ENCODE peak calls at places on chromosome 12, in five cellular contexts. H is PC-9; S is stomach; K is naive thymus-derived CD4-positive, alpha-beta T cell; C is GM23338. U is an unnamed sample.
A peak's percentile ranks its signal among the peaks of the same experiment; 100 is the strongest.

GRCh38 chr12:122042910-122043309 is 21.2 kb downstream of the BCL7A start:
- DNase-seq in C (no peak), S (no peak), K (no peak), H (no peak), U (no peak)

GRCh38 chr12:108191086-108191485 is 62.0 kb downstream of the WSCD2 start:
- DNase-seq in K (no peak), S (no peak), H (no peak), C (no peak), U (no peak)

GRCh38 chr12:366820-367219 is 22.3 kb downstream of the KDM5A start:
- DNase-seq in K (no peak), S (no peak), H (no peak), C (no peak), U (no peak)

GRCh38 chr12:80818878-80819277 is 102.2 kb downstream of the MYF5 start:
- DNase-seq in S (no peak), C (no peak), H (no peak), K (no peak), U (no peak)

GRCh38 chr12:15620726-15621125 is 168.5 kb downstream of the EPS8 start:
- DNase-seq in K (no peak), H (no peak), C (no peak), S (no peak), U (no peak)

GRCh38 chr12:25549120-25549519 is 4.0 kb downstream of the LMNTD1 start:
- DNase-seq in C (no peak), K (no peak), H (no peak), S (no peak), U (no peak)

GRCh38 chr12:6253278-6253677 is 53.1 kb downstream of the CD9 start:
- DNase-seq in H (no peak), K (no peak), C (no peak), S (no peak), U (no peak)

GRCh38 chr12:70741266-70741665 is 104.0 kb upstream of the PTPRB start:
- DNase-seq in C (no peak), S (no peak), H (no peak), K (no peak), U (no peak)

GRCh38 chr12:59396519-59396918 is 199.3 kb upstream of the SLC16A7 start:
- DNase-seq in K (no peak), S (peak; percentile 25), C (no peak), H (no peak), U (no peak)

GRCh38 chr12:58242803-58243628 is 301.6 kb downstream of the ATP23 start:
- DNase-seq in C (no peak), H (no peak), S (no peak), K (no peak), U (no peak)

GRCh38 chr12:10151621-10152020 is 20.3 kb downstream of the OLR1 start:
- DNase-seq in S (no peak), K (no peak), C (no peak), H (no peak), U (no peak)

GRCh38 chr12:109934026-109934425 is 34.0 kb downstream of the TCHP start:
- DNase-seq in S (no peak), H (peak; percentile 28), C (peak; percentile 35), K (no peak), U (no peak)

GRCh38 chr12:51997156-51997555 is 9.6 kb upstream of the TAMALIN start:
- DNase-seq in C (no peak), H (no peak), S (no peak), K (no peak), U (no peak)

GRCh38 chr12:77795699-77796098 is 35.0 kb upstream of the NAV3 start:
- DNase-seq in C (no peak), K (no peak), H (no peak), S (no peak), U (no peak)

GRCh38 chr12:9736931-9737705 is 4.2 kb upstream of the CLECL1 start:
- DNase-seq in K (no peak), H (no peak), C (no peak), S (no peak), U (no peak)

GRCh38 chr12:6662602-6662905 is 365 bp downstream of the ING4 start:
- DNase-seq in K (no peak), H (no peak), C (peak; percentile 70), S (no peak), U (no peak)

DNA sequence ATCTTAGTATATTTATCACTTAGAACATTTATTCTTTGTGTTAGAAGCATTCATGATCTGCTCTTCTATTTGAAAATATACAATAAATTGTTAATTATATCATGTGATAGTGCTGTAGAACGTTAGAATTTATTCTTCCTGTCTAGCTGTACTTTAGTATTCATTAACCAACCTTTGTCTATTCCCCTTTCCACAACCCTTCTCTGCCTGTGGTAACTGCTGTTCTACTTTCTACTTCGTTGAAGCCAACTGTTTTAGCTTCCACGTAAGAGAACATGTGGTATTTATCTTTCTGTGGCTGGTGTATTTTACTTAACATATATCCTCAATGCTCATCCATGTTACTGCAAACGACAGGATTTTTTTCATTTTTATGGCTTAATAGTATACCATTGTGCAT is 18.1 kb downstream of the TBC1D15 start:
- DNase-seq in S (no peak), C (no peak), K (no peak), H (no peak), U (no peak)
- H3K4me3 ChIP-seq in S (no peak overlapping the region), C (no peak overlapping the region), K (no peak overlapping the region), H (no peak overlapping the region), U (no peak overlapping the region)

GRCh38 chr12:56718636-56719035 is 6.5 kb downstream of the NACA start:
- DNase-seq in S (no peak), C (no peak), K (no peak), H (no peak), U (no peak)
- H3K27ac ChIP-seq in S (no peak overlapping the region), C (peak overlapping the region; percentile 83), K (peak overlapping the region; percentile 87), H (no peak overlapping the region), U (no peak overlapping the region)

DNA sequence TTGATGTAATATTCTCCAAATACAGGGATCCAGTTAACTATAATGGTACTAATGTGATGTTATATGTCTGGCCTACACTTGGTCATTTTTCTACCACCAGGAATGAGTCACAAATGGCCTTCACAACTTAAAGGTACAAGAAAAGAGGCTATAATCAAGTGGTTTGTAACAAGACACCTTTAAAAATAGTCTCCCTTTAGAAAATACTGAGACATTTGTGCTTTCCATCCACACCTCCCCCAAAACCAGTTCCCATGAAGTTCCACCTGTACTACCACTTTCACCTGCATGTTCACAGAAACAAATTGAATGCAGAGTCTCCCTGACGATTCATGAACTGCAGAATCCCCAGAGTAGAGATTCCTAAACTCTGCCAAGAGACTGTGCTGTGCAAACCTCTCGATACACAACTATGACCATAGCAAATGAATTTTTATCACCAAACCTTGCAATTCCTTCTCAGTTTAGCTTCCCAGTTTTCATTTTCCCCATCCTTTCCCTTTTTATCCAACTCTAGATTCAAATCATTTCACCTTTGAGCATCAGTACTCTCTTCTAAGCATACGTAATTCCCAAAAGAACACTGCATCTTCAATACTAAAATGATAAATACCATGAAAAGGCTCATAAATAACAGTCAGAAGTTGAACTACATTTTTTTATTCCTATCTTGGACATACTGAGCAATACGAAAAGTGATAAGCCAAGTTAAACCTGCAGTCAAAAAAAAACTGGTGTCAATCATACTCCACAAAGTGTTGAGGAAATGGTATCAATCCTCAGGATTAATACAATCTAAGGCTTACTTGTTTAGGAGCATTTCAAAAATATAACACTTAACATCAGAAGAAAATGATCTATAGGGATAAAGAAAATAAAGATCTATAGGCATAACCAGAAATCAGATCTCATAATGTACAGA is 5.8 kb downstream of the BTG1 start:
- DNase-seq in S (no peak), H (peak; percentile 51), C (peak; percentile 38), K (no peak), U (no peak)
- H3K4me1 ChIP-seq in S (peaks cover 63% of the 10 kb centered on the region), H (peaks cover 78% of the 10 kb centered on the region), C (peaks cover 67% of the 10 kb centered on the region), K (peaks cover 12% of the 10 kb centered on the region), U (peaks cover 35% of the 10 kb centered on the region)

GRCh38 chr12:53623526-53623925 is 2.7 kb downstream of the ATF7 start:
- DNase-seq in K (no peak), S (no peak), H (no peak), C (no peak), U (no peak)
- H3K4me3 ChIP-seq in K (no peak overlapping the region), S (peak overlapping the region; percentile 59), H (no peak overlapping the region), C (no peak overlapping the region), U (no peak overlapping the region)

DNA sequence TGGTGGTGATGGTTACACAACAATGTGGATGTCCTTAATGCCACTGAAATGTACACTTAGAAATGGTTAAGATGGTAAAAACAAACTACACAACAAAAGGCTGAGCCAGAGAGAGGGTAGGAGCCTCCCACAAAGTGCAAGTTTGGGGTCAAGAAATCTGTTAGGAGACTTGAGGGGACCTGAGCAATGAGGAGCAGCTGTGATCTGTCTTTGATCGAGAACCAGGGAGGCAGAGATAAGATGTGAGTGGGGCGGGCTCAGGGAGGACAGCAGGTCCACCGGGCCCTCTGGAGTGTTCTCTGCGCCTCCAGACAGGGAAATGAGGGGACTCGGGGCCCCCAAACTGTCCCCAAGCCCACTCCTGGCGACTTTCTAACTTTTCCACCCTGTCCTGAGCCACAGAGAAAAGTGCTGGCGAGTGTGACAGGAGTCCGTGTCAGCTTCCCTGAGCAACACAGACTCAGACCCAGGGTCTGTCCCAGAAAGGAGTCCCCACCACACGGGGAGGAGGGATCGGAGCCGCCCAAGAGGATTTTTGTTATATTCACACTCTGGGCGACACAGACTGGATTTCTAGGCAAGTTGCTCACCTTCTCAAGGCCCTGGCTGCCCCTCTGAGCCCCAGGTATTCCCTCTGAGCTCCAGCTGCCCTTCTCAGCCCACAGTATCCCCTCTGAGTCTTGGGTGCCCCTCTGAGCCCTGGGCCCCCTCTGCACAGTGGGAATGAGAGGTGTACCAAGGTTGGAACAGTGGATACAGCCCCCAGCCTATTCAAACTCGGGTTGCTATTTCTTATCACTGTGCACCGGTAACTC is 11.5 kb upstream of the SCARB1 start:
- DNase-seq in K (no peak), H (no peak), C (no peak), S (no peak), U (no peak)
- H3K27ac ChIP-seq in K (no peak overlapping the region), H (no peak overlapping the region), C (no peak overlapping the region), S (no peak overlapping the region), U (no peak overlapping the region)

DNA sequence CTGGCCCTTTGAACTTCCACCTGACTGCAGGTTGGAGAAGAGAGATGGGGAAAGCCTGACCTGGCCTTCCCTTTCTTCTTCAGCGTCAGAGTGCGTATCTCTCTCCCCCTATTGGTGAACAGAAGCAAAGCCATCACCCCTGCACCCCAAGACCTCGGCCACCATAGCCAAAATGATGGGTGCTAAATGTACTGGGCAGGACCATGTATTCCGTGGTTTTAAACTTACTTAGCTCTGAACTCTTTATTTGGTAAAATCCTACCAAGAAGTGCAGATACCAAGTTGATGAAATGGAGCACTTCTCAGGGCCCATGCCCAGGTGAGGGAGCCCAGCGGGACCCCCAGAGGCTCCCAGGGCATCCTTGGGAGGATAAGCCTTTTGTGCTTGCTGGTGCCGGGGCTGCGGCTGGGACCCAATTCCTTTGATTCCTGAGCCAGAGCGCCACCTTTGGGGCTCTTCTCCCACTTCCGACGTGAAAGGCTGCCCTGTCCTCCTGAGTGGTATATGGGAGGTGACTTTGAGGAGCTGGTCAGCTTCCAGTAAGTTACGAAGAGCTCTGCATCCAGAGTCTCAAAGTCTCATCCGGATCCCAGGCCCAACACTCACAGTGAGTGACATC is 9.4 kb downstream of the CCND2 start:
- DNase-seq in C (peak; percentile 69), H (no peak), K (no peak), S (no peak), U (no peak)
- H3K4me1 ChIP-seq in C (peaks cover 10% of the 10 kb centered on the region), H (no peaks in the 10 kb centered on the region), K (peaks cover 16% of the 10 kb centered on the region), S (peaks cover 91% of the 10 kb centered on the region), U (no peaks in the 10 kb centered on the region)

U was measured in pancreas.